ENCODE peak calls at places on chromosomes 11 and 22, in six cellular contexts. B is brain microvascular endothelial cell, R is foreskin keratinocyte, C is lung, H is MM.1S, Z is fibroblast of lung. O is an unnamed sample.

GRCh38 chr22:31097941-31098632 is 9.3 kb downstream of the SELENOM start:
- DNase-seq in B (no peak), R (no peak), C (no peak), H (no peak), Z (no peak), O (no peak)

GRCh38 chr11:58451585-58451984 is 9.5 kb upstream of the OR5B12 start:
- DNase-seq in B (no peak), R (no peak), C (no peak), H (no peak), Z (peak), O (no peak)

GRCh38 chr22:33909075-33909458 is 11.2 kb downstream of the LARGE1 start:
- DNase-seq in B (peak), R (no peak), C (no peak), H (no peak), Z (peak), O (peak)

GRCh38 chr11:120467627-120468026 is 43.9 kb upstream of the GRIK4 start:
- DNase-seq in B (peak), R (peak), C (no peak), H (no peak), Z (peak), O (no peak)

GRCh38 chr11:811446-812245 is 1.9 kb downstream of the RPLP2 start:
- DNase-seq in B (no peak), R (no peak), C (no peak), H (no peak), Z (no peak), O (no peak)

GRCh38 chr11:7493670-7494069 is 8.4 kb downstream of the OLFML1 start:
- DNase-seq in B (no peak), R (no peak), C (no peak), H (no peak), Z (no peak), O (no peak)

GRCh38 chr11:33692013-33692504 is 8.6 kb downstream of the C11orf91 start:
- DNase-seq in B (peak), R (peak), C (peak), H (no peak), Z (peak), O (peak)

GRCh38 chr11:104916442-104916841 is 18.2 kb upstream of the CASP12 start:
- DNase-seq in B (no peak), R (no peak), C (no peak), H (no peak), Z (peak), O (no peak)

GRCh38 chr22:31095637-31096249 is 11.6 kb downstream of the SELENOM start:
- DNase-seq in B (no peak), R (no peak), C (no peak), H (no peak), Z (no peak), O (no peak)

GRCh38 chr11:6319879-6320410 is 356 bp downstream of the CAVIN3 start:
- DNase-seq in B (peak), R (peak), C (peak), H (no peak), Z (peak), O (peak)

GRCh38 chr11:6321961-6322362 is 1.7 kb upstream of the CAVIN3 start:
- DNase-seq in B (peak), R (peak), C (no peak), H (no peak), Z (peak), O (no peak)

GRCh38 chr11:6320411-6321207 is at the start of gene CAVIN3:
- DNase-seq in B (peak), R (peak), C (peak), H (no peak), Z (peak), O (peak)

GRCh38 chr11:6321356-6321755 is 1.1 kb upstream of the CAVIN3 start:
- DNase-seq in B (no peak), R (no peak), C (no peak), H (no peak), Z (no peak), O (no peak)

GRCh38 chr11:6319001-6319878 is 1.1 kb downstream of the CAVIN3 start:
- DNase-seq in B (peak), R (peak), C (peak), H (no peak), Z (peak), O (no peak)
- H3K27ac ChIP-seq in B (peak), R (peak), C (peak), H (no peak), Z (peak), O (peak)

GRCh38 chr11:12143461-12144258 is 33.3 kb downstream of the MICAL2 start:
- DNase-seq in B (peak), R (no peak), C (no peak), H (no peak), Z (peak), O (no peak)
- TF ChIP-seq CTCF in B (no peak), R (no peak), C (no peak), H (no peak), Z (no peak), O (no peak)

GRCh38 chr11:71482216-71482615 is 29.2 kb downstream of the NADSYN1 start:
- DNase-seq in B (no peak), R (no peak), C (no peak), H (no peak), Z (no peak), O (no peak)
- H3K27ac ChIP-seq in B (no peak), R (no peak), C (no peak), H (no peak), Z (no peak), O (no peak)

DNA sequence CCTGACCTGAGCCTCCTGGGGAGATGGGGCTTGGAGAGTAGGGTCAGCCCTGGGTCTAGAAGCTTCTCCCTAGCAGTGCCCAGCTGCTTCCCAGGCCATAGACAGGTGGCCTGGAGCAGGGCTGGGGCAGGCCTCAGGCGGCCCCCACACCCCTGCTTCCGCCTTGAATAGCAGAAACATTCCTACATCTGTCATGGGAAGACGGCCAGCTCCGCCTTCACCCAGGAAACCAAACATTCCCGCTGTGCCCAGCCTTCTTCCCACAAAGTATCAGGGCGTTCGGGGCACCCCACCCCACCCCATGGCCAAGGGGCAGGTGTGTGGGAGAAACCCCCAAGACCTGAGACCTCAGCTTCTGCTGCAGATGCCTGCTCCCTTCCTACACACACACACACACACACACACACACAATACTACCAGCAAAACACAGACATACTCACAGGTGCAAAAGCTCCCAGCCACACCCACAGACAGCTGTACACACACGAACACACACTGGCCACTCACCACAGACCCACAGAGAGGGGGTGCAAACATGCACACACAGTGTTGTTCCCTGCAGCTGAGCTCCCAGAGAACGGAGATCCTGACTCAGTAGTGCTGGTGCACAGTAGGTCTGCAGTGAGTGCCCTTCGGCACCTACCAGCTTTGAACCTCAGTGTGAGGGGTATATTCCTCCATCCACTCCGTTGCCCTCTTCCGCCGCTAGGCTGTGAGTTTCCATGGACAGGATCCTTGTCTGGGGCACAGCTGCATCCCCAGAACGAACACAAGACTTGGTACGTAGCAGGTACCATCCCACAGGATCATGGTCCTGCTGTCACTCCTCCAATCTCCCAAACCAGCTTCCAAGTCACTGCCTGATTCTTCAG is 37.4 kb downstream of the PDGFB start:
- DNase-seq in B (no peak), R (peak), C (no peak), H (no peak), Z (peak), O (no peak)
- TF ChIP-seq CTCF in B (no peak), R (no peak), C (no peak), H (no peak), Z (no peak), O (no peak)

GRCh38 chr22:41842996-41843970 is 10.4 kb downstream of the SREBF2 start:
- DNase-seq in B (no peak), R (no peak), C (no peak), H (no peak), Z (no peak), O (no peak)
- H3K27ac ChIP-seq in B (no peak), R (no peak), C (peak), H (no peak), Z (no peak), O (no peak)

DNA sequence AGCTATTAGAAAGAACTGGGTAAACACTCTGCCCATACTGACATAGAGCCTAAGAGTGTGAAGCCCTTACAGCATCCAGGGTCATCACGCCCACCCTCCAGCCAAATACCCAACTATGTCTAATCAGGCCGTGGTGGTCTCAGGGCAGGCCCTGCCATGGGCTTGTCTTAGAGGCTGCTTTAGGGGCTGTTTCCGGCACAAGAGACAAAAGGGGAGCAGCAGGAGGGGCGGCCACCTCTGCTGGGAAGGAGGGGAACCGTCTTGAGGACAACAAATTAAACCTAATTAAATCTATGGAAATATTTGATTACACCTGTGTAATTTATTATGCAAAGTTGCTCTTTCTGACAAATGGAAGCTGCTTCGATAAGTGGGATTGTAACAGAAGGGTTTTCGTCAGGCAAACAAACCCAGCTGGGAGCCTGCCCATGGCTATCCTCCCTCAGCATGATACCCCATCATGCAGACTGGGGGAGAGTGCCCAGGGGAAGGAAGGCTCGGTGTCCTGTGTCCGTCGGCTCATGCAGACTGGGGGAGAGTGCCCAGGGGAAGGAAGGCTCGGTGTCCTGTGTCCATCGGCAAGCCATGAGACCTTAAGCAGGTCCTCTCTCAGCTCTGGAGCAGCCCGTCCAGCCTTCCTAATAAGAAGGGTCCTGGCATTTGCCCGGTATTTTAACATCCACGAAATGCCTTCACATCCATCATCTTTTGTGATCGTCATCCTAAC is 163.6 kb upstream of the B3GAT1 start:
- DNase-seq in B (no peak), R (no peak), C (peak), H (no peak), Z (no peak), O (no peak)
- TF ChIP-seq CTCF in B (no peak), R (no peak), C (no peak), H (no peak), Z (no peak), O (no peak)

GRCh38 chr11:75380716-75381420 is 18.4 kb upstream of the RPS3 start:
- DNase-seq in B (no peak), R (peak), C (peak), H (no peak), Z (no peak), O (no peak)
- H3K27ac ChIP-seq in B (no peak), R (no peak), C (peak), H (no peak), Z (no peak), O (no peak)

DNA sequence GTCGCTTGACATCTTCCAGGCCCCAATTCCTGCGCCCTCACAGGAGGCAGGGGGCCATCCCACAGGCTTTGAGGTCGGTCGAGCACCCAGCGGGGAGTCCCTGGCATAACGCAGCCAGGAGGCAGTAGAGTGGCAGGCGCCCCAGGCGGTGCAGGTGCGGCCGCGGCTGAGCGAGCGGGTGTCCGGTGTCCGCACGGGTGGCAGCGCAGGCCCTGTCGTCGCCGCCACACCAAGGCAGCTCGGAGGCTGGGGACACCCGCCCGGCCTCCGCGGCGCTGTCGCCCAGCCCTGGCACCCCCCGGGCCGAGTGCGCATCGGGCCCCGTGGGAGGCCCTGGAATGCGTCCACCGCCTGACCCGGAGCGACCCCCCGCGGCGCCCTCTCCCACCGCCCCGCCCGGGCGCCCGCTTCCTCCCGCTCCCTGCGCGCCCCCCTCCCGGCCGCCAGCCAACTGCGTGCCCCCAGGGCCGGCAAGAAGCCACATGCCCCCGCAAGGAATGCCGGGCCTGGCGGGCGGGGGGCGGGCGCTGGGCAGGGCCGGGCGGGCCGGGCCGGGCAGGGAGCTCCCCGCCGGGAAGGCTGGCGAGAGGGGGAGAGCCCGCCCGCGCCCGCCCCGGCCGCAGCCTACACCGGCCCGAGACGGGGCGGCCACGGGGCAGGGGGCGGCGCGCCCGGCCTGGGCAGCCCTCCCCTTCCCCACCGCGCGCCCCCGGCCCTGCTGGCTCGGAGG is 33.9 kb downstream of the PRDM11 start:
- DNase-seq in B (no peak), R (peak), C (peak), H (peak), Z (peak), O (no peak)
- TF ChIP-seq CTCF in B (peak), R (peak), C (peak), H (peak), Z (peak), O (peak)

DNA sequence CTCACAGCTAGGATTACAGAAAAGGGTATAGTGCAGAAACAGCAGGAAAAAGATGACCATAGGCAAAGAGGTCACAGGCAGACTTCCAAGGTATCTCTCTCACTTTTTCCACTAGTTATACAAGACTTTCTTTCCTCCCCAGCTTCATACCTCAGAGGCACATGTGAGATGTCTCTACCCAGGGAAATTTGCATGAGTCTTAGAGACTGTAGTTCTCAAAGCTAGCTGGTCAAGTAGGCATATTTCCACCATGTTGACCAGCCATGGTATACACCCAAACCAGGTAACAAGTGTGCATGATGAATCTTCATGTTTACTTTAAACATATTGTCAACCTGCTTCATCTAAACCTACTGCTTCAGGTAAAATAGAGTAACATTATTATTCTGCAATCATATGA is 27.9 kb downstream of the PRMT3 start:
- DNase-seq in B (no peak), R (no peak), C (no peak), H (no peak), Z (no peak), O (no peak)
- H3K27ac ChIP-seq in B (no peak), R (no peak), C (no peak), H (no peak), Z (no peak), O (no peak)

GRCh38 chr11:64305691-64306562 is 603 bp downstream of the ESRRA start:
- DNase-seq in B (no peak), R (peak), C (peak), H (peak), Z (peak), O (no peak)
- TF ChIP-seq CTCF in B (peak), R (peak), C (no peak), H (peak), Z (peak), O (peak)